ENCODE peak calls at places on chromosome 17, in ten cellular contexts. S is fibroblast of villous mesenchyme; D is SK-N-SH; G is AG08395; O is glutamatergic neuron; C is bronchial epithelial cell; U is activated naive CD8-positive, alpha-beta T cell treated with anti-CD3 and anti-CD28 coated beads for 36 hours; L is choroid plexus epithelial cell; R is GM23248; H is Calu3. I is an unnamed sample.

GRCh38 chr17:45162022-45162687 is 480 bp downstream of the HEXIM2 start:
- DNase-seq in C (no peak), H (no peak), U (no peak), L (no peak), S (no peak), D (no peak), G (no peak), O (no peak), R (peak; percentile 13), I (no peak)

GRCh38 chr17:64457156-64457555 is 8.2 kb downstream of the MILR1 start:
- DNase-seq in S (peak; percentile 60), C (no peak), D (no peak), L (peak; percentile 94), O (no peak), G (peak; percentile 19), H (no peak), R (peak; percentile 27), U (no peak), I (no peak)

GRCh38 chr17:31413081-31413799 is 21.8 kb downstream of the RAB11FIP4 start:
- DNase-seq in L (no peak), D (no peak), H (no peak), C (no peak), U (no peak), R (no peak), O (no peak), S (no peak), G (no peak), I (no peak)

GRCh38 chr17:60790205-60790604 is 112.6 kb downstream of the BCAS3 start:
- DNase-seq in L (no peak), O (no peak), G (no peak), R (no peak), D (no peak), U (no peak), H (no peak), S (no peak), C (no peak), I (no peak)

GRCh38 chr17:36148559-36149295 is 27.7 kb downstream of the TBC1D3B start:
- DNase-seq in C (peak; percentile 36), L (peak; percentile 71), S (peak; percentile 41), D (peak; percentile 77), U (peak; percentile 65), O (peak; percentile 79), R (peak; percentile 62), G (peak; percentile 86), H (peak; percentile 73), I (peak; percentile 76)

GRCh38 chr17:65670667-65671371 is 109.4 kb upstream of the AXIN2 start:
- DNase-seq in H (no peak), C (no peak), O (no peak), U (no peak), G (no peak), S (no peak), R (no peak), L (no peak), D (no peak), I (no peak)

GRCh38 chr17:72588961-72589360 is 468.1 kb downstream of the SOX9 start:
- DNase-seq in R (no peak), U (no peak), H (peak; percentile 57), D (no peak), G (peak; percentile 47), L (no peak), S (no peak), C (peak; percentile 98), O (no peak), I (peak; percentile 80)

GRCh38 chr17:14086189-14086588 is 16.9 kb downstream of the COX10 start:
- DNase-seq in C (no peak), S (no peak), R (no peak), H (no peak), D (no peak), O (no peak), U (no peak), G (no peak), L (no peak), I (no peak)

GRCh38 chr17:37650419-37651003 is 7.3 kb upstream of the DDX52 start:
- DNase-seq in D (peak; percentile 54), O (peak; percentile 52), H (peak; percentile 80), L (peak; percentile 71), U (no peak), C (peak; percentile 40), R (peak; percentile 75), G (peak; percentile 56), S (peak; percentile 48), I (peak; percentile 44)

GRCh38 chr17:78130439-78131101 is at the start of gene TMC8:
- DNase-seq in H (no peak), O (no peak), U (peak; percentile 82), L (no peak), C (no peak), R (no peak), S (no peak), G (no peak), D (peak; percentile 56), I (no peak)

GRCh38 chr17:4270746-4271145 is 7.0 kb upstream of the ANKFY1 start:
- DNase-seq in U (no peak), S (no peak), R (no peak), O (no peak), D (no peak), C (no peak), L (no peak), H (no peak), G (no peak), I (no peak)

GRCh38 chr17:81334987-81335386 is 39.9 kb upstream of the SLC38A10 start:
- DNase-seq in G (no peak), L (no peak), D (no peak), S (no peak), U (no peak), C (no peak), O (no peak), H (no peak), R (no peak), I (no peak)

GRCh38 chr17:43366809-43367587 is 31.8 kb upstream of the ARL4D start:
- DNase-seq in R (peak; percentile 13), U (peak; percentile 19), D (no peak), L (peak; percentile 46), O (no peak), G (no peak), S (peak; percentile 52), H (no peak), C (no peak), I (no peak)